ENCODE peak calls at places on chromosomes 5 and 9, in seven cellular contexts. One of them, this sample, is unnamed.

GRCh38 chr9:113220467-113221002 is 542 bp downstream of the FKBP15 start:
- DNase-seq in cardiac muscle cell: peak; percentile 8
- DNase-seq in smooth muscle cell of the brain vasculature: no peak
- DNase-seq in iPS DF 19.7: no peak
- DNase-seq in left ventricle myocardium superior: no peak
- DNase-seq in HepG2: no peak
- DNase-seq in Karpas-422: peak; percentile 58
- DNase-seq in this sample: peak; percentile 28

GRCh38 chr5:146273109-146273508 is 65.5 kb upstream of the POU4F3 start:
- DNase-seq in cardiac muscle cell: no peak
- DNase-seq in smooth muscle cell of the brain vasculature: no peak
- DNase-seq in iPS DF 19.7: no peak
- DNase-seq in left ventricle myocardium superior: no peak
- DNase-seq in HepG2: no peak
- DNase-seq in Karpas-422: no peak
- DNase-seq in this sample: no peak

GRCh38 chr5:160799160-160799559 is 52.9 kb downstream of the ATP10B start:
- DNase-seq in cardiac muscle cell: no peak
- DNase-seq in smooth muscle cell of the brain vasculature: no peak
- DNase-seq in iPS DF 19.7: no peak
- DNase-seq in left ventricle myocardium superior: no peak
- DNase-seq in HepG2: no peak
- DNase-seq in Karpas-422: no peak
- DNase-seq in this sample: no peak

GRCh38 chr5:122170630-122171029 is 41.3 kb downstream of the ZNF474 start:
- DNase-seq in cardiac muscle cell: peak; percentile 53
- DNase-seq in smooth muscle cell of the brain vasculature: no peak
- DNase-seq in iPS DF 19.7: no peak
- DNase-seq in left ventricle myocardium superior: no peak
- DNase-seq in HepG2: no peak
- DNase-seq in Karpas-422: no peak
- DNase-seq in this sample: peak; percentile 19

GRCh38 chr5:119367502-119368237 is 11.9 kb downstream of the TNFAIP8 start:
- DNase-seq in cardiac muscle cell: peak; percentile 44
- DNase-seq in smooth muscle cell of the brain vasculature: no peak
- DNase-seq in iPS DF 19.7: no peak
- DNase-seq in left ventricle myocardium superior: no peak
- DNase-seq in HepG2: peak; percentile 39
- DNase-seq in Karpas-422: no peak
- DNase-seq in this sample: no peak

GRCh38 chr5:39580702-39581498 is 156.1 kb upstream of the DAB2 start:
- DNase-seq in cardiac muscle cell: peak; percentile 75
- DNase-seq in smooth muscle cell of the brain vasculature: peak; percentile 40
- DNase-seq in iPS DF 19.7: no peak
- DNase-seq in left ventricle myocardium superior: no peak
- DNase-seq in HepG2: no peak
- DNase-seq in Karpas-422: no peak
- DNase-seq in this sample: no peak

GRCh38 chr5:93575466-93575865 is 5.6 kb downstream of the NR2F1-AS1 start:
- DNase-seq in cardiac muscle cell: no peak
- DNase-seq in smooth muscle cell of the brain vasculature: no peak
- DNase-seq in iPS DF 19.7: no peak
- DNase-seq in left ventricle myocardium superior: no peak
- DNase-seq in HepG2: no peak
- DNase-seq in Karpas-422: no peak
- DNase-seq in this sample: no peak

GRCh38 chr5:158868570-158868969 is 231.1 kb downstream of the EBF1 start:
- DNase-seq in cardiac muscle cell: no peak
- DNase-seq in smooth muscle cell of the brain vasculature: no peak
- DNase-seq in iPS DF 19.7: no peak
- DNase-seq in left ventricle myocardium superior: no peak
- DNase-seq in HepG2: no peak
- DNase-seq in Karpas-422: no peak
- DNase-seq in this sample: no peak

GRCh38 chr5:122942164-122942914 is 94.2 kb downstream of the PPIC start:
- DNase-seq in cardiac muscle cell: peak; percentile 25
- DNase-seq in smooth muscle cell of the brain vasculature: no peak
- DNase-seq in iPS DF 19.7: no peak
- DNase-seq in left ventricle myocardium superior: no peak
- DNase-seq in HepG2: no peak
- DNase-seq in Karpas-422: no peak
- DNase-seq in this sample: no peak

GRCh38 chr9:134652291-134653225 is 11.0 kb downstream of the COL5A1 start:
- DNase-seq in cardiac muscle cell: no peak
- DNase-seq in smooth muscle cell of the brain vasculature: no peak
- DNase-seq in iPS DF 19.7: no peak
- DNase-seq in left ventricle myocardium superior: peak; percentile 20
- DNase-seq in HepG2: no peak
- DNase-seq in Karpas-422: peak; percentile 11
- DNase-seq in this sample: no peak

GRCh38 chr5:180467028-180467427 is 27.2 kb upstream of the CNOT6 start:
- DNase-seq in cardiac muscle cell: peak; percentile 46
- DNase-seq in smooth muscle cell of the brain vasculature: no peak
- DNase-seq in iPS DF 19.7: no peak
- DNase-seq in left ventricle myocardium superior: peak; percentile 60
- DNase-seq in HepG2: no peak
- DNase-seq in Karpas-422: no peak
- DNase-seq in this sample: peak; percentile 29

GRCh38 chr9:114174876-114175771 is 19.8 kb downstream of the COL27A1 start:
- DNase-seq in cardiac muscle cell: peak; percentile 42
- DNase-seq in smooth muscle cell of the brain vasculature: no peak
- DNase-seq in iPS DF 19.7: no peak
- DNase-seq in left ventricle myocardium superior: peak; percentile 64
- DNase-seq in HepG2: peak; percentile 99
- DNase-seq in Karpas-422: no peak
- DNase-seq in this sample: no peak

GRCh38 chr5:127076730-127077129 is 3.4 kb upstream of the C5orf63 start:
- DNase-seq in cardiac muscle cell: peak; percentile 33
- DNase-seq in smooth muscle cell of the brain vasculature: peak; percentile 88
- DNase-seq in iPS DF 19.7: no peak
- DNase-seq in left ventricle myocardium superior: no peak
- DNase-seq in HepG2: no peak
- DNase-seq in Karpas-422: no peak
- DNase-seq in this sample: no peak

GRCh38 chr9:6897207-6897822 is 139.5 kb downstream of the KDM4C start:
- DNase-seq in cardiac muscle cell: no peak
- DNase-seq in smooth muscle cell of the brain vasculature: no peak
- DNase-seq in iPS DF 19.7: no peak
- DNase-seq in left ventricle myocardium superior: no peak
- DNase-seq in HepG2: no peak
- DNase-seq in Karpas-422: no peak
- DNase-seq in this sample: no peak

GRCh38 chr9:70587143-70587710 is 172.8 kb upstream of the KLF9 start:
- DNase-seq in cardiac muscle cell: peak; percentile 79
- DNase-seq in smooth muscle cell of the brain vasculature: no peak
- DNase-seq in iPS DF 19.7: no peak
- DNase-seq in left ventricle myocardium superior: no peak
- DNase-seq in HepG2: no peak
- DNase-seq in Karpas-422: no peak
- DNase-seq in this sample: no peak

GRCh38 chr9:77015291-77016048 is 4.0 kb upstream of the FOXB2 start:
- DNase-seq in cardiac muscle cell: no peak
- DNase-seq in smooth muscle cell of the brain vasculature: no peak
- DNase-seq in iPS DF 19.7: no peak
- DNase-seq in left ventricle myocardium superior: no peak
- DNase-seq in HepG2: no peak
- DNase-seq in Karpas-422: no peak
- DNase-seq in this sample: no peak

GRCh38 chr5:120550358-120550757 is 86.3 kb downstream of the PRR16 start:
- DNase-seq in cardiac muscle cell: no peak
- DNase-seq in smooth muscle cell of the brain vasculature: no peak
- DNase-seq in iPS DF 19.7: no peak
- DNase-seq in left ventricle myocardium superior: no peak
- DNase-seq in HepG2: no peak
- DNase-seq in Karpas-422: no peak
- DNase-seq in this sample: no peak

GRCh38 chr5:150419630-150420270 is 7.0 kb upstream of the CD74 start:
- DNase-seq in cardiac muscle cell: no peak
- DNase-seq in smooth muscle cell of the brain vasculature: no peak
- DNase-seq in iPS DF 19.7: no peak
- DNase-seq in left ventricle myocardium superior: no peak
- DNase-seq in HepG2: no peak
- DNase-seq in Karpas-422: peak; percentile 73
- DNase-seq in this sample: no peak

GRCh38 chr5:160923927-160924705 is 72.1 kb upstream of the ATP10B start:
- DNase-seq in cardiac muscle cell: no peak
- DNase-seq in smooth muscle cell of the brain vasculature: no peak
- DNase-seq in iPS DF 19.7: no peak
- DNase-seq in left ventricle myocardium superior: no peak
- DNase-seq in HepG2: peak; percentile 67
- DNase-seq in Karpas-422: no peak
- DNase-seq in this sample: peak; percentile 98

GRCh38 chr5:67465556-67466206 is 269.1 kb upstream of the CD180 start:
- DNase-seq in cardiac muscle cell: no peak
- DNase-seq in smooth muscle cell of the brain vasculature: no peak
- DNase-seq in iPS DF 19.7: no peak
- DNase-seq in left ventricle myocardium superior: no peak
- DNase-seq in HepG2: no peak
- DNase-seq in Karpas-422: no peak
- DNase-seq in this sample: no peak

GRCh38 chr9:13923381-13923780 is 390.6 kb downstream of the NFIB start:
- DNase-seq in cardiac muscle cell: no peak
- DNase-seq in smooth muscle cell of the brain vasculature: no peak
- DNase-seq in iPS DF 19.7: no peak
- DNase-seq in left ventricle myocardium superior: no peak
- DNase-seq in HepG2: no peak
- DNase-seq in Karpas-422: no peak
- DNase-seq in this sample: no peak

GRCh38 chr9:71223953-71224538 is 102.6 kb upstream of the TRPM3 start:
- DNase-seq in cardiac muscle cell: peak; percentile 26
- DNase-seq in smooth muscle cell of the brain vasculature: no peak
- DNase-seq in iPS DF 19.7: no peak
- DNase-seq in left ventricle myocardium superior: no peak
- DNase-seq in HepG2: peak; percentile 7
- DNase-seq in Karpas-422: no peak
- DNase-seq in this sample: no peak

GRCh38 chr5:117487556-117487955 is 912.9 kb upstream of the SEMA6A start:
- DNase-seq in cardiac muscle cell: no peak
- DNase-seq in smooth muscle cell of the brain vasculature: no peak
- DNase-seq in iPS DF 19.7: no peak
- DNase-seq in left ventricle myocardium superior: no peak
- DNase-seq in HepG2: no peak
- DNase-seq in Karpas-422: no peak
- DNase-seq in this sample: no peak

GRCh38 chr5:10682429-10682746 is 78.6 kb downstream of the DAP start:
- DNase-seq in cardiac muscle cell: no peak
- DNase-seq in smooth muscle cell of the brain vasculature: no peak
- DNase-seq in iPS DF 19.7: no peak
- DNase-seq in left ventricle myocardium superior: no peak
- DNase-seq in HepG2: no peak
- DNase-seq in Karpas-422: no peak
- DNase-seq in this sample: no peak

GRCh38 chr9:109286571-109286977 is 34.3 kb downstream of the EPB41L4B start:
- DNase-seq in cardiac muscle cell: peak; percentile 57
- DNase-seq in smooth muscle cell of the brain vasculature: no peak
- DNase-seq in iPS DF 19.7: no peak
- DNase-seq in left ventricle myocardium superior: no peak
- DNase-seq in HepG2: no peak
- DNase-seq in Karpas-422: no peak
- DNase-seq in this sample: no peak

GRCh38 chr9:25857167-25857566 is 178.9 kb upstream of the TUSC1 start:
- DNase-seq in cardiac muscle cell: no peak
- DNase-seq in smooth muscle cell of the brain vasculature: no peak
- DNase-seq in iPS DF 19.7: no peak
- DNase-seq in left ventricle myocardium superior: no peak
- DNase-seq in HepG2: no peak
- DNase-seq in Karpas-422: no peak
- DNase-seq in this sample: no peak

GRCh38 chr5:144254552-144254951 is 83.9 kb downstream of the KCTD16 start:
- DNase-seq in cardiac muscle cell: no peak
- DNase-seq in smooth muscle cell of the brain vasculature: no peak
- DNase-seq in iPS DF 19.7: no peak
- DNase-seq in left ventricle myocardium superior: no peak
- DNase-seq in HepG2: no peak
- DNase-seq in Karpas-422: no peak
- DNase-seq in this sample: no peak